ENCODE peak calls at places on chromosome X, in seven cellular contexts. One of them, this sample, is unnamed.

GRCh38 chrX:55867254-55867653 is 149.7 kb downstream of the RRAGB start:
- DNase-seq in bronchial epithelial cell: peak
- DNase-seq in stimulated activated CD8-positive, alpha-beta memory T cell treated with anti-CD3 and anti-CD28 coated beads, Interleukin-4, amount 100 ng/mL, for 4 hours: no peak
- DNase-seq in activated T-cell treated with anti-CD3 and anti-CD28 coated beads, Interleukin-2, amount 50 U/mL, for 1 hour: no peak
- DNase-seq in KG1: no peak
- DNase-seq in naive thymus-derived CD8-positive, alpha-beta T cell: no peak
- DNase-seq in MM.1S: peak
- DNase-seq in this sample: no peak

GRCh38 chrX:19382500-19383145 is 38.9 kb downstream of the PDHA1 start:
- DNase-seq in naive thymus-derived CD8-positive, alpha-beta T cell: peak
- DNase-seq in activated T-cell treated with anti-CD3 and anti-CD28 coated beads, Interleukin-2, amount 50 U/mL, for 1 hour: peak
- DNase-seq in bronchial epithelial cell: peak
- DNase-seq in MM.1S: peak
- DNase-seq in stimulated activated CD8-positive, alpha-beta memory T cell treated with anti-CD3 and anti-CD28 coated beads, Interleukin-4, amount 100 ng/mL, for 4 hours: peak
- DNase-seq in KG1: no peak
- DNase-seq in this sample: no peak

GRCh38 chrX:45842916-45843315 is 642.2 kb upstream of the DIPK2B start:
- DNase-seq in KG1: no peak
- DNase-seq in stimulated activated CD8-positive, alpha-beta memory T cell treated with anti-CD3 and anti-CD28 coated beads, Interleukin-4, amount 100 ng/mL, for 4 hours: no peak
- DNase-seq in activated T-cell treated with anti-CD3 and anti-CD28 coated beads, Interleukin-2, amount 50 U/mL, for 1 hour: no peak
- DNase-seq in MM.1S: no peak
- DNase-seq in naive thymus-derived CD8-positive, alpha-beta T cell: no peak
- DNase-seq in bronchial epithelial cell: no peak
- DNase-seq in this sample: no peak

GRCh38 chrX:40780123-40780522 is 44.8 kb upstream of the MED14 start:
- DNase-seq in MM.1S: no peak
- DNase-seq in KG1: no peak
- DNase-seq in stimulated activated CD8-positive, alpha-beta memory T cell treated with anti-CD3 and anti-CD28 coated beads, Interleukin-4, amount 100 ng/mL, for 4 hours: no peak
- DNase-seq in naive thymus-derived CD8-positive, alpha-beta T cell: no peak
- DNase-seq in bronchial epithelial cell: no peak
- DNase-seq in activated T-cell treated with anti-CD3 and anti-CD28 coated beads, Interleukin-2, amount 50 U/mL, for 1 hour: no peak
- DNase-seq in this sample: no peak

GRCh38 chrX:75151828-75152592 is 4.1 kb downstream of the ABCB7 start:
- DNase-seq in naive thymus-derived CD8-positive, alpha-beta T cell: no peak
- DNase-seq in KG1: no peak
- DNase-seq in MM.1S: no peak
- DNase-seq in stimulated activated CD8-positive, alpha-beta memory T cell treated with anti-CD3 and anti-CD28 coated beads, Interleukin-4, amount 100 ng/mL, for 4 hours: no peak
- DNase-seq in activated T-cell treated with anti-CD3 and anti-CD28 coated beads, Interleukin-2, amount 50 U/mL, for 1 hour: no peak
- DNase-seq in bronchial epithelial cell: peak
- DNase-seq in this sample: no peak

GRCh38 chrX:153900806-153901752 is 3.4 kb upstream of the AVPR2 start:
- DNase-seq in stimulated activated CD8-positive, alpha-beta memory T cell treated with anti-CD3 and anti-CD28 coated beads, Interleukin-4, amount 100 ng/mL, for 4 hours: peak
- DNase-seq in bronchial epithelial cell: peak
- DNase-seq in KG1: peak
- DNase-seq in naive thymus-derived CD8-positive, alpha-beta T cell: peak
- DNase-seq in activated T-cell treated with anti-CD3 and anti-CD28 coated beads, Interleukin-2, amount 50 U/mL, for 1 hour: peak
- DNase-seq in MM.1S: peak
- DNase-seq in this sample: no peak

GRCh38 chrX:19924285-19924684 is 36.9 kb upstream of the SH3KBP1 start:
- DNase-seq in bronchial epithelial cell: no peak
- DNase-seq in MM.1S: peak
- DNase-seq in stimulated activated CD8-positive, alpha-beta memory T cell treated with anti-CD3 and anti-CD28 coated beads, Interleukin-4, amount 100 ng/mL, for 4 hours: no peak
- DNase-seq in naive thymus-derived CD8-positive, alpha-beta T cell: no peak
- DNase-seq in activated T-cell treated with anti-CD3 and anti-CD28 coated beads, Interleukin-2, amount 50 U/mL, for 1 hour: no peak
- DNase-seq in KG1: no peak
- DNase-seq in this sample: no peak

GRCh38 chrX:107935200-107935599 is 47.0 kb downstream of the TEX13B start:
- DNase-seq in naive thymus-derived CD8-positive, alpha-beta T cell: no peak
- DNase-seq in bronchial epithelial cell: peak
- DNase-seq in activated T-cell treated with anti-CD3 and anti-CD28 coated beads, Interleukin-2, amount 50 U/mL, for 1 hour: no peak
- DNase-seq in stimulated activated CD8-positive, alpha-beta memory T cell treated with anti-CD3 and anti-CD28 coated beads, Interleukin-4, amount 100 ng/mL, for 4 hours: no peak
- DNase-seq in KG1: no peak
- DNase-seq in MM.1S: no peak
- DNase-seq in this sample: no peak

GRCh38 chrX:113594504-113594903 is 753.9 kb upstream of the AMOT start:
- DNase-seq in MM.1S: no peak
- DNase-seq in KG1: no peak
- DNase-seq in naive thymus-derived CD8-positive, alpha-beta T cell: no peak
- DNase-seq in stimulated activated CD8-positive, alpha-beta memory T cell treated with anti-CD3 and anti-CD28 coated beads, Interleukin-4, amount 100 ng/mL, for 4 hours: no peak
- DNase-seq in activated T-cell treated with anti-CD3 and anti-CD28 coated beads, Interleukin-2, amount 50 U/mL, for 1 hour: no peak
- DNase-seq in bronchial epithelial cell: no peak
- DNase-seq in this sample: no peak

GRCh38 chrX:10032147-10032546 is 65.0 kb downstream of the CLDN34 start:
- DNase-seq in activated T-cell treated with anti-CD3 and anti-CD28 coated beads, Interleukin-2, amount 50 U/mL, for 1 hour: no peak
- DNase-seq in naive thymus-derived CD8-positive, alpha-beta T cell: no peak
- DNase-seq in stimulated activated CD8-positive, alpha-beta memory T cell treated with anti-CD3 and anti-CD28 coated beads, Interleukin-4, amount 100 ng/mL, for 4 hours: no peak
- DNase-seq in KG1: no peak
- DNase-seq in MM.1S: no peak
- DNase-seq in bronchial epithelial cell: no peak
- DNase-seq in this sample: no peak

GRCh38 chrX:138026211-138026610 is 460.3 kb downstream of the ZIC3 start:
- DNase-seq in MM.1S: peak
- DNase-seq in naive thymus-derived CD8-positive, alpha-beta T cell: no peak
- DNase-seq in KG1: no peak
- DNase-seq in activated T-cell treated with anti-CD3 and anti-CD28 coated beads, Interleukin-2, amount 50 U/mL, for 1 hour: no peak
- DNase-seq in bronchial epithelial cell: no peak
- DNase-seq in stimulated activated CD8-positive, alpha-beta memory T cell treated with anti-CD3 and anti-CD28 coated beads, Interleukin-4, amount 100 ng/mL, for 4 hours: no peak
- DNase-seq in this sample: no peak

GRCh38 chrX:117707948-117708743 is 408.5 kb downstream of the KLHL13 start:
- DNase-seq in KG1: no peak
- DNase-seq in stimulated activated CD8-positive, alpha-beta memory T cell treated with anti-CD3 and anti-CD28 coated beads, Interleukin-4, amount 100 ng/mL, for 4 hours: no peak
- DNase-seq in activated T-cell treated with anti-CD3 and anti-CD28 coated beads, Interleukin-2, amount 50 U/mL, for 1 hour: no peak
- DNase-seq in MM.1S: no peak
- DNase-seq in naive thymus-derived CD8-positive, alpha-beta T cell: no peak
- DNase-seq in bronchial epithelial cell: peak
- DNase-seq in this sample: no peak